ENCODE peak calls at places on chromosomes 3 and 15, in four cellular contexts. O is CD4-positive, alpha-beta memory T cell; X is psoas muscle; A is GM23338. U is an unnamed sample.

GRCh38 chr3:101942356-101942755 is 93.0 kb downstream of the NFKBIZ start:
- DNase-seq in O (no peak), X (no peak), A (no peak), U (no peak)

GRCh38 chr15:52256930-52257733 is 38.5 kb downstream of the MYO5C start:
- DNase-seq in X (no peak), A (peak; percentile 27), O (no peak), U (no peak)

GRCh38 chr15:80893777-80894176 is 95.8 kb downstream of the MESD start:
- DNase-seq in O (no peak), A (no peak), X (peak; percentile 55), U (no peak)

GRCh38 chr3:84039091-84039490 is 919.7 kb upstream of the CADM2 start:
- DNase-seq in O (no peak), X (no peak), A (no peak), U (no peak)

GRCh38 chr15:73293773-73294172 is 75.0 kb downstream of the HCN4 start:
- DNase-seq in O (no peak), X (no peak), A (no peak), U (no peak)

GRCh38 chr3:29745237-29745870 is 464.5 kb downstream of the RBMS3 start:
- DNase-seq in O (no peak), A (no peak), X (no peak), U (no peak)

GRCh38 chr3:114879059-114880031 is 267.7 kb downstream of the ZBTB20 start:
- DNase-seq in O (no peak), A (no peak), X (no peak), U (no peak)

GRCh38 chr15:25391971-25392733 is 46.7 kb downstream of the UBE3A start:
- DNase-seq in O (no peak), A (no peak), X (no peak), U (no peak)

GRCh38 chr3:13013151-13013561 is 60.1 kb downstream of the IQSEC1 start:
- DNase-seq in X (no peak), A (no peak), O (no peak), U (no peak)
- H3K4me3 ChIP-seq in X (no peak overlapping the region), A (no peak overlapping the region), O (peak overlapping the region; percentile 63), U (no peak overlapping the region)

GRCh38 chr15:40361640-40362039 is 3.6 kb downstream of the DISP2 start:
- DNase-seq in A (no peak), O (no peak), X (no peak), U (no peak)
- H3K27me3 ChIP-seq in A (peaks cover 26% of the 10 kb centered on the region), O (no peaks in the 10 kb centered on the region), X (no peaks in the 10 kb centered on the region), U (no peaks in the 10 kb centered on the region)

GRCh38 chr3:59820352-59820934 is 770.6 kb upstream of the CFAP20DC start:
- DNase-seq in O (no peak), X (no peak), A (no peak), U (no peak)

GRCh38 chr3:59818033-59818936 is 768.5 kb upstream of the CFAP20DC start:
- DNase-seq in X (peak; percentile 88), O (no peak), A (no peak), U (peak; percentile 23)

GRCh38 chr3:59816312-59816711 is 766.5 kb upstream of the CFAP20DC start:
- DNase-seq in X (no peak), O (no peak), A (no peak), U (no peak)

GRCh38 chr3:59821274-59821673 is 771.4 kb upstream of the CFAP20DC start:
- DNase-seq in X (no peak), A (no peak), O (no peak), U (no peak)

GRCh38 chr3:59817511-59817910 is 767.7 kb upstream of the CFAP20DC start:
- DNase-seq in O (no peak), A (no peak), X (no peak), U (no peak)
- H3K4me3 ChIP-seq in O (no peak overlapping the region), A (no peak overlapping the region), X (no peak overlapping the region), U (no peak overlapping the region)

DNA sequence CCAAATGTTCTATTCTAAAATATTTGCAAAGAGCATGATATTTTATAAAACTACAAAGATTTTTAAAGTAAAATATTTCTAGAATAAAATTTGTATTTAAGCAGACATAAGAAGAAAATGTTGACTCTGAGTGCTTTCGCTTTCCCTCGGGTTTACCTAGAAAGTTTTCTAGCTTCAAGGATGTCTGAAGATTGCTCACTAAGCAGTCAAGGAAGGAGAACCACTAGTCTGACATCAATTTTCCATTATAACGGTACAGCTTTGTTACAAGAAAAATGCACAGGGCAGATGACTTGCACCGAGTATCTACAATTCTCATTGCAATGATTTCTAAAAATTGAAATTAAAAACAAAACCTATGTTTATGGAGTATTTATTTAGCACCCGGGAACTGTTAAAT is 14.2 kb downstream of the GPR15 start:
- DNase-seq in O (no peak), A (no peak), X (no peak), U (no peak)
- H3K27me3 ChIP-seq in O (no peaks in the 10 kb centered on the region), A (no peaks in the 10 kb centered on the region), X (no peaks in the 10 kb centered on the region), U (no peaks in the 10 kb centered on the region)

GRCh38 chr15:82571722-82572222 is 31.5 kb upstream of the RPS17 start:
- DNase-seq in A (peak; percentile 78), X (peak; percentile 71), O (no peak), U (peak; percentile 38)
- H3K4me3 ChIP-seq in A (peak overlapping the region; percentile 55), X (peak overlapping the region; percentile 47), O (no peak overlapping the region), U (no peak overlapping the region)

DNA sequence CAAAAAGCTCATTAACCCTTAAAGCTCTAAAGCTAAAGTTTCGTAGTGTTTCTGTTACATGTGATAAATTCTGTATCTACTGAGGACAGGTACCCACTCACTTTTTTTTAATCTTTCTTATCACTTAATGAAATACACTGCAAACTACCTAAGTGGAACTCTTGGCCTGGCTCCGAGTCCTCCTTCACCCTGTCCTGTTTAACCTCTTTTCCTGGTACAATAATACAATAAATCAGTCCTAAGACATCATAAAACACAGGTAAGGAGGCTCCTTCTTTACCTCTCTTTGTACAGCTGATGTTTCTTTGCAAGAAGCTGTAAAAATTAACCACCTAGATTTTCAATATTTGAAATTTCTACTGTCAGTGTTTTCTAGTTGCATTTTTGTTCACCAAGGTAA is 15.8 kb downstream of the SEMA6D start:
- DNase-seq in O (no peak), A (no peak), X (no peak), U (no peak)
- H3K27me3 ChIP-seq in O (no peaks in the 10 kb centered on the region), A (no peaks in the 10 kb centered on the region), X (no peaks in the 10 kb centered on the region), U (no peaks in the 10 kb centered on the region)

DNA sequence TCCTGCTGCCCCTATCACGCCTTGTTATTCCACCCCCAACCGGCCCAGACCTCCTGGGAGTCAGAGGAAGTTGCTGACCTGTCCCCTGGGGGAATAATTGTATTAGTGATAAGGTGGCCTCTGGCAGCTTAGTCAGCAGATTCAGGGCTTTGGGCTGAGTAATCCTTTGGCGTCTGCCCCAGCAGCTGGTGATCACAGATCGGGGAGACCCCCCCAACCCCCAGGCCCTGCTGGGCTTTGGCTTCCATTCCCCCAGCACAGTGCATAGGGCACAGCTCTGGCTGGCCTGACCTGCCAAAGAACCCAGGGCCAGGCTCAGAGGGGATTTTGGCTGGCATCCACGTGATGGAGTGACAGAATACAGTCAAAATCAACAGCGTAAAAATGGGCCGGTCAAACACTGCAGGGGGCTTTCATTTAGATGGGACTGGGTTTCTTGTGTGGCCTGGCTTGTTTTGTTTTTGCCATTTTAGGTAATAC is 3.9 kb upstream of the NR2E3 start:
- DNase-seq in A (peak; percentile 37), X (no peak), O (no peak), U (no peak)
- H3K4me3 ChIP-seq in A (peak overlapping the region; percentile 46), X (no peak overlapping the region), O (no peak overlapping the region), U (no peak overlapping the region)

GRCh38 chr3:58039609-58040008 is 31.4 kb downstream of the FLNB start:
- DNase-seq in X (no peak), O (no peak), A (no peak), U (no peak)
- H3K27me3 ChIP-seq in X (no peaks in the 10 kb centered on the region), O (no peaks in the 10 kb centered on the region), A (no peaks in the 10 kb centered on the region), U (no peaks in the 10 kb centered on the region)